ENCODE peak calls at places on chromosomes 16 and 17, in eight cellular contexts. D is dermis blood vessel endothelial cell; C is EL; F is neural crest cell; V is SW 1271; O is stimulated activated CD4-positive, alpha-beta T cell treated with anti-CD3 and anti-CD28 coated beads, Interleukin-1b, Interleukin-23, amount 100 ng/mL, for 1 hour; Y is EH; I is cerebellar cortex. T is an unnamed sample.

GRCh38 chr16:60776311-60776710 is 1259.9 kb downstream of the CDH8 start:
- DNase-seq in I (no peak), O (no peak), C (no peak), Y (no peak), D (no peak), V (no peak), F (no peak), T (no peak)

GRCh38 chr16:27103954-27104353 is 37.2 kb downstream of the C16orf82 start:
- DNase-seq in D (no peak), I (no peak), V (no peak), O (no peak), F (no peak), C (no peak), Y (no peak), T (no peak)

GRCh38 chr17:63701477-63702222 is 1.7 kb upstream of the LIMD2 start:
- DNase-seq in I (no peak), V (no peak), C (no peak), O (no peak), D (no peak), F (no peak), Y (no peak), T (no peak)

GRCh38 chr17:71494456-71494855 is 626.4 kb upstream of the SOX9 start:
- DNase-seq in I (no peak), D (no peak), C (peak; percentile 39), O (no peak), V (no peak), Y (peak; percentile 69), F (no peak), T (no peak)

GRCh38 chr17:9206160-9206988 is 185.1 kb downstream of the NTN1 start:
- DNase-seq in F (no peak), V (no peak), C (no peak), D (no peak), I (no peak), O (no peak), Y (no peak), T (no peak)

GRCh38 chr16:9258423-9259051 is 167.1 kb downstream of the HAPSTR1 start:
- DNase-seq in O (no peak), V (peak; percentile 8), D (peak; percentile 29), I (peak; percentile 64), C (peak; percentile 19), Y (peak; percentile 32), F (peak; percentile 36), T (peak; percentile 65)

GRCh38 chr16:1309888-1310831 is 724 bp downstream of the UBE2I start:
- DNase-seq in O (no peak), C (peak; percentile 54), Y (peak; percentile 54), D (peak; percentile 42), F (no peak), V (no peak), I (no peak), T (no peak)

GRCh38 chr16:85234310-85235235 is 122.3 kb upstream of the CIBAR2 start:
- DNase-seq in C (peak; percentile 74), O (no peak), V (no peak), F (peak; percentile 68), D (peak; percentile 63), I (peak; percentile 75), Y (peak; percentile 81), T (peak; percentile 62)

GRCh38 chr16:82192665-82193064 is 22.6 kb upstream of the MPHOSPH6 start:
- DNase-seq in I (no peak), V (peak; percentile 48), F (no peak), O (no peak), C (peak; percentile 70), D (peak; percentile 93), Y (peak; percentile 63), T (no peak)

GRCh38 chr17:77462101-77462500 is 321.3 kb downstream of the SEC14L1 start:
- DNase-seq in I (no peak), F (no peak), Y (no peak), O (no peak), V (no peak), C (no peak), D (no peak), T (no peak)

GRCh38 chr17:72358465-72358864 is 237.6 kb downstream of the SOX9 start:
- DNase-seq in F (no peak), V (peak; percentile 35), D (peak; percentile 31), C (peak; percentile 90), Y (peak; percentile 78), I (no peak), O (no peak), T (no peak)

GRCh38 chr16:83899978-83900377 is 1.1 kb downstream of the MLYCD start:
- DNase-seq in O (no peak), D (no peak), Y (no peak), F (no peak), V (no peak), C (no peak), I (no peak), T (peak; percentile 17)

GRCh38 chr17:3974138-3974687 is 10.0 kb upstream of the ATP2A3 start:
- DNase-seq in F (no peak), C (no peak), D (no peak), O (no peak), V (no peak), Y (no peak), I (no peak), T (no peak)

GRCh38 chr17:75568412-75569255 is 19.0 kb upstream of the MYO15B start:
- DNase-seq in Y (no peak), F (no peak), O (no peak), I (no peak), D (no peak), C (no peak), V (no peak), T (no peak)

GRCh38 chr16:56997931-56998330 is 8.6 kb downstream of the NLRC5 start:
- DNase-seq in O (no peak), V (no peak), F (no peak), Y (no peak), C (no peak), I (no peak), D (no peak), T (no peak)

GRCh38 chr16:87133112-87133850 is 183.9 kb downstream of the C16orf95 start:
- DNase-seq in C (no peak), Y (no peak), V (no peak), I (no peak), F (no peak), O (no peak), D (no peak), T (no peak)

GRCh38 chr16:67538666-67539101 is 10.1 kb downstream of the RIPOR1 start:
- DNase-seq in V (peak; percentile 31), O (no peak), F (no peak), D (peak; percentile 48), C (peak; percentile 74), Y (peak; percentile 79), I (no peak), T (no peak)

GRCh38 chr17:50630524-50631194 is 4.0 kb upstream of the ABCC3 start:
- DNase-seq in D (peak; percentile 61), I (peak; percentile 66), O (peak; percentile 40), C (peak; percentile 24), V (peak; percentile 21), F (no peak), Y (peak; percentile 35), T (peak; percentile 70)

GRCh38 chr17:4607773-4608187 is 23.5 kb downstream of the SMTNL2 start:
- DNase-seq in D (peak; percentile 43), F (no peak), V (no peak), Y (peak; percentile 60), I (no peak), O (no peak), C (peak; percentile 38), T (no peak)

GRCh38 chr16:13999895-14000425 is 71.2 kb upstream of the MRTFB start:
- DNase-seq in D (no peak), C (no peak), F (no peak), V (no peak), O (no peak), Y (no peak), I (no peak), T (no peak)

GRCh38 chr16:25771812-25772568 is 80.2 kb downstream of the HS3ST4 start:
- DNase-seq in V (no peak), C (no peak), O (no peak), I (no peak), D (no peak), Y (no peak), F (no peak), T (no peak)

GRCh38 chr16:78551487-78552085 is 452.1 kb downstream of the WWOX start:
- DNase-seq in C (no peak), Y (no peak), D (no peak), O (no peak), I (no peak), F (no peak), V (no peak), T (no peak)

GRCh38 chr16:71817690-71818089 is 9.1 kb upstream of the AP1G1 start:
- DNase-seq in D (no peak), C (peak; percentile 42), I (no peak), O (no peak), F (no peak), Y (peak; percentile 37), V (no peak), T (no peak)

T was measured in G401.